ENCODE peak calls at places on chromosomes 11 and 22, in five cellular contexts. E, D, F, G and S are unnamed samples.

GRCh38 chr11:66476841-66477251 is 3.4 kb upstream of the DPP3 start:
- DNase-seq in E (no peak), D (no peak), F (no peak), G (no peak), S (no peak)

GRCh38 chr11:16946477-16947282 is 67.5 kb downstream of the PLEKHA7 start:
- DNase-seq in E (no peak), D (no peak), F (no peak), G (no peak), S (no peak)

GRCh38 chr11:46594785-46595184 is 962 bp upstream of the AMBRA1 start:
- DNase-seq in E (no peak), D (no peak), F (no peak), G (no peak), S (no peak)

GRCh38 chr11:123694551-123694950 is 40.1 kb upstream of the SCN3B start:
- DNase-seq in E (no peak), D (no peak), F (no peak), G (no peak), S (no peak)

GRCh38 chr11:44621784-44622183 is 56.3 kb downstream of the CD82 start:
- DNase-seq in E (no peak), D (no peak), F (no peak), G (no peak), S (peak)

GRCh38 chr22:24037851-24038765 is 27.0 kb downstream of the CABIN1 start:
- DNase-seq in E (no peak), D (no peak), F (no peak), G (no peak), S (no peak)

GRCh38 chr11:57310630-57311086 is 14.1 kb downstream of the TNKS1BP1 start:
- DNase-seq in E (no peak), D (peak), F (peak), G (no peak), S (no peak)

GRCh38 chr11:13009921-13010736 is 1.0 kb downstream of the RASSF10 start:
- DNase-seq in E (peak), D (no peak), F (no peak), G (no peak), S (peak)

GRCh38 chr11:43962383-43962969 is 20.0 kb downstream of the C11orf96 start:
- DNase-seq in E (no peak), D (no peak), F (no peak), G (no peak), S (no peak)

GRCh38 chr22:19291580-19292261 is at the start of gene CLTCL1:
- DNase-seq in E (peak), D (peak), F (peak), G (no peak), S (peak)

GRCh38 chr11:92253945-92254344 is 29.3 kb downstream of the FAT3 start:
- DNase-seq in E (no peak), D (peak), F (peak), G (no peak), S (no peak)

GRCh38 chr11:35303596-35304392 is 115.6 kb downstream of the SLC1A2 start:
- DNase-seq in E (peak), D (peak), F (peak), G (no peak), S (peak)

GRCh38 chr11:62269654-62270278 is at the start of gene SCGB2A2:
- DNase-seq in E (no peak), D (no peak), F (no peak), G (no peak), S (no peak)

GRCh38 chr11:61775606-61776554 is 16.5 kb downstream of the TMEM258 start:
- DNase-seq in E (no peak), D (no peak), F (no peak), G (no peak), S (no peak)

GRCh38 chr22:50252081-50253045 is 1.3 kb upstream of the HDAC10 start:
- DNase-seq in E (peak), D (no peak), F (peak), G (no peak), S (peak)

GRCh38 chr11:87036756-87037449 is 831 bp upstream of the TMEM135 start:
- DNase-seq in E (no peak), D (no peak), F (no peak), G (no peak), S (no peak)

GRCh38 chr11:133239530-133239929 is 292.8 kb downstream of the OPCML start:
- DNase-seq in E (no peak), D (no peak), F (no peak), G (no peak), S (no peak)